ENCODE peak calls at places on chromosomes 4 and X, in six cellular contexts. O is astrocyte of the spinal cord, X is transverse colon, S is NB4, B is mucosa of descending colon, A is thyroid gland. L is an unnamed sample.

GRCh38 chr4:188006285-188006848 is 10.8 kb downstream of the ZFP42 start:
- DNase-seq in O (no peak), X (no peak), S (no peak), B (no peak), A (no peak), L (no peak)

GRCh38 chrX:154457491-154458115 is 478 bp upstream of the PLXNA3 start:
- DNase-seq in O (no peak), X (peak; percentile 72), S (peak; percentile 45), B (peak; percentile 79), A (peak; percentile 67), L (no peak)

GRCh38 chr4:147755567-147756295 is 23.8 kb downstream of the ARHGAP10 start:
- DNase-seq in O (peak; percentile 45), X (no peak), S (no peak), B (no peak), A (no peak), L (peak; percentile 61)

GRCh38 chr4:74397748-74398426 is 32.9 kb downstream of the EREG start:
- DNase-seq in O (no peak), X (no peak), S (peak; percentile 21), B (no peak), A (no peak), L (no peak)

GRCh38 chrX:17500145-17500579 is 125.2 kb downstream of the NHS start:
- DNase-seq in O (peak; percentile 54), X (peak; percentile 44), S (no peak), B (no peak), A (no peak), L (peak; percentile 74)

GRCh38 chr4:112767386-112767785 is 130.4 kb downstream of the LARP7 start:
- DNase-seq in O (no peak), X (no peak), S (no peak), B (no peak), A (no peak), L (no peak)

GRCh38 chrX:119190251-119190651 is 45.8 kb upstream of the PGRMC1 start:
- DNase-seq in O (no peak), X (no peak), S (no peak), B (no peak), A (no peak), L (peak; percentile 10)

GRCh38 chr4:80015407-80016189 is 57.4 kb downstream of the ANTXR2 start:
- DNase-seq in O (no peak), X (no peak), S (no peak), B (no peak), A (no peak), L (peak; percentile 35)

GRCh38 chr4:33063238-33063637 is 2343.1 kb downstream of the PCDH7 start:
- DNase-seq in O (peak; percentile 59), X (no peak), S (no peak), B (no peak), A (no peak), L (peak; percentile 76)

GRCh38 chrX:44400588-44400987 is 57.1 kb upstream of the EFHC2 start:
- DNase-seq in O (peak; percentile 89), X (no peak), S (peak; percentile 51), B (no peak), A (peak; percentile 16), L (peak; percentile 77)

GRCh38 chr4:85372986-85373385 is 102.0 kb upstream of the ARHGAP24 start:
- DNase-seq in O (no peak), X (no peak), S (no peak), B (no peak), A (no peak), L (no peak)

GRCh38 chrX:151268836-151269235 is 92.5 kb downstream of the GPR50 start:
- DNase-seq in O (no peak), X (no peak), S (no peak), B (no peak), A (no peak), L (no peak)

GRCh38 chrX:129646721-129647587 is 7.8 kb downstream of the APLN start:
- DNase-seq in O (no peak), X (no peak), S (no peak), B (no peak), A (no peak), L (no peak)

GRCh38 chr4:179867300-179867878 is 2375.8 kb upstream of the TENM3 start:
- DNase-seq in O (peak; percentile 22), X (peak; percentile 51), S (peak; percentile 47), B (no peak), A (peak; percentile 37), L (no peak)

GRCh38 chrX:51332188-51332942 is at the start of gene NUDT10:
- DNase-seq in O (peak; percentile 53), X (peak; percentile 29), S (peak; percentile 1), B (peak; percentile 37), A (peak; percentile 63), L (peak; percentile 11)

GRCh38 chr4:163404570-163404969 is 60.9 kb downstream of the NPY5R start:
- DNase-seq in O (peak; percentile 1), X (peak; percentile 11), S (no peak), B (no peak), A (no peak), L (no peak)

GRCh38 chrX:151151668-151152267 is 24.6 kb upstream of the GPR50 start:
- DNase-seq in O (peak; percentile 36), X (peak; percentile 13), S (peak; percentile 64), B (no peak), A (peak; percentile 2), L (peak; percentile 50)

GRCh38 chr4:187908079-187908501 is 87.5 kb upstream of the ZFP42 start:
- DNase-seq in O (peak; percentile 68), X (no peak), S (no peak), B (no peak), A (no peak), L (peak; percentile 21)

GRCh38 chr4:56976283-56976877 is 1.0 kb downstream of the NOA1 start:
- DNase-seq in O (no peak), X (no peak), S (no peak), B (no peak), A (no peak), L (no peak)

GRCh38 chr4:47468686-47469365 is 5.3 kb upstream of the COMMD8 start:
- DNase-seq in O (peak; percentile 32), X (no peak), S (no peak), B (no peak), A (no peak), L (peak; percentile 33)

GRCh38 chrX:80808854-80809493 is 703 bp downstream of the BRWD3 start:
- DNase-seq in O (peak; percentile 7), X (peak; percentile 28), S (peak; percentile 33), B (peak; percentile 59), A (peak; percentile 30), L (peak; percentile 2)

DNA sequence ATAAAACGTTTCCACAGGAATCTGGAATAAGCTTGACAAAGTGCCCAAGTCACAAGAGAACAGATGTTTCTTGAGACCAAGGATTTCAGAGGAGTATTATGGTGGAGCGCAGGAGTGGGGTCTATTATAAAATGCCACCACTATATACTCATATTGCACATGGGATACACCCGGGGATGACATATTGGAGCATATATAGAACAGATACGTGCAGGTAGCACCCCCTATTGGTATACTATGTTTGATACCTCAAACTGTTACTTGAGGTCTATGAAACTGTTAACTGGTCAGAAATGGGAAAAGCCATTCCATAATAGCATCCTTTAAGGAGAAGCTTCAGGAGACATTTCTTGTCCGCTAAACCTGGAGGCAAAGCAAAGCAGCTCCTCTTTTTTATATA is 86.0 kb downstream of the PCYT1B start:
- DNase-seq in O (no peak), X (no peak), S (peak; percentile 55), B (no peak), A (no peak), L (peak; percentile 7)
- TF ChIP-seq CTCF in O (no peak), X (no peak), S (no peak), B (no peak), A (no peak), L (peak; percentile 31)

GRCh38 chrX:109534933-109535332 is 1.7 kb upstream of the NXT2 start:
- DNase-seq in O (no peak), X (no peak), S (no peak), B (no peak), A (peak; percentile 3), L (no peak)

GRCh38 chrX:109533631-109534030 is 3.0 kb upstream of the NXT2 start:
- DNase-seq in O (no peak), X (no peak), S (no peak), B (no peak), A (no peak), L (peak; percentile 2)

GRCh38 chrX:109535578-109535977 is 1.1 kb upstream of the NXT2 start:
- DNase-seq in O (no peak), X (no peak), S (no peak), B (no peak), A (no peak), L (no peak)

GRCh38 chrX:109537324-109537665 is 651 bp downstream of the NXT2 start:
- DNase-seq in O (no peak), X (peak; percentile 42), S (peak; percentile 69), B (no peak), A (peak; percentile 56), L (peak; percentile 78)

DNA sequence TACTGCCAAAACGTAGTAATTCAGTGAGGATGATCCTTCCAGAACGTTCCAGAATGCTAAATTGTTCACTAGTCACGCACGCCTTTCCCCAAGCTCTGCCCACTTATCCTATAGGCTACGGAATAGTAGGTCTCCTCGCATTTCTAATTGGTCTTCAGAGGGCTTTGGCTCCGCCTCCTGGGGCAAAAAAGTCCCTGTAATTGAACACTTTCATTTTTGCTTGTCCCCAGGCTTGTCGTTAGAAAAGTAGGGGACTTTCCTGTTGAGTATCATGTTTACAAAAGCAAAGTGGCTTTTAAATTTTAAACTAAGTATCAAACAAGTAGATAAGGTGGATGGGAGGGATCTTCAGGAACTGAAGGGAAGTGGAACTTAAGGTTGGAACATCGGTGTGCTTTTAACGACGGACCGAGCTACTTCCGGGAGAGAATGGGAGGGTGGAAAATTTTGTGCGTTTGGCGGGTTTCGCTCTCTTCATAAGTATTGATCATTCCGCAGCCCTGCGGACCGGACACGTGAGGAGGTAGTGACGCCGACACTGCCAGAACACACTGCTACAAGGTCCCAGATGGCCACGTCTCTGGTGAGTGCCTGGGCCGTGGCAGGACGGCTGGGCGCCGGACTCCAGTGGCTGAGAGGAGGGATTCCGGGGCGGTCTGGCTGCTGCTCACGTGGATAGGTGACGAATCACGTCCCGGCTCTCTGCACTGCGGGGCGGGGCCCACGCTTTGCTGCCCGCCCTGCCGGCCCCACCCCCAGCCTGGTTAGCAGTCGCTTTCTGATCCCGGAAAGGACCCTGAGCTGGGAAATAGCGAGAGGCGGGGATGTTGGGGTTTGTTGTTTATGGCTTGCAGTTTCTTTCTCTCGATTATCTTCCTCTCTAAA is at the start of gene NXT2:
- DNase-seq in O (peak; percentile 94), X (peak; percentile 93), S (peak; percentile 94), B (peak; percentile 95), A (peak; percentile 90), L (peak; percentile 90)
- H3K4me3 ChIP-seq in O (peak within 1 kb of the TSS; percentile 68), X (peak within 1 kb of the TSS; percentile 43), S (peak within 1 kb of the TSS; percentile 81), B (peak within 1 kb of the TSS; percentile 17), A (peak within 1 kb of the TSS; percentile 30), L (peak within 1 kb of the TSS; percentile 76)

GRCh38 chrX:5916945-5917344 is 311.7 kb downstream of the NLGN4X start:
- DNase-seq in O (no peak), X (no peak), S (peak; percentile 8), B (no peak), A (no peak), L (no peak)
- TF ChIP-seq CTCF in O (no peak), X (no peak), S (peak; percentile 19), B (no peak), A (no peak), L (no peak)

DNA sequence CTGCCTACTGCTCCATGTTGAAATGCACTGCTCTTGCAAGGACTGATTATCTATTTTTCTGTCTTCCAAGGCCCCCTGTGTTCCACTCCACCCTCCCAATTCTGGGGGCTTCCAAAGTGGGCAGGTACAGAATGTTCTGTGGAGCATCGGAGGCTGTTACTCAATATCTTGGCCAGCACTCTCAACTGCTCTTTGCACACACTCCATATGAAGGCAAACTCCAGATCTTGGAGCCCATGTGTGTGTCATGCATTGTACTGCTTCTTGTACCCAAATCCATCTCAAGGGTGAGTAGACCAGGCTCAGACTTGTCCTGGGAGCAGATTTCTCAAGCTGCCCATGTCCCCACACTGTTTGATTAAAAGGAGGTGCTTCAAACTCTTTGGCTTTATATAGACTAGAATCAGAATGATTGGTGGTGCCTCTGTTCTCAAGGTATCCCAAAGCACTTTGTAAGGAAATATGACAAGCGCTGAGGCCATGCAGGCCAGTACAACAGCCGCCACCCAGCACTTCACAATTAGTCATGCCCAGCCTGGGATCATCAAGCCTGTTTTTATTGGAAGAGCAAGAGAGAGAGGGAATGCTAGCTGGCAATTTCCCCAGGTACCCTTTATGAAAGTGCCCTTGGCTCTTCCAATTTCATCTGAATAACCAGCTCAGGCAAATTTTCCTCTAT is 44.3 kb downstream of the AR start:
- DNase-seq in O (peak; percentile 26), X (no peak), S (no peak), B (no peak), A (peak; percentile 35), L (no peak)
- H3K4me3 ChIP-seq in O (no peak overlapping the region), X (no peak overlapping the region), S (no peak overlapping the region), B (no peak overlapping the region), A (no peak overlapping the region), L (no peak overlapping the region)

L was measured in AG10803.